ENCODE peak calls at places on chromosomes 6 and 20, in five cellular contexts. One of them, this sample, is unnamed.

GRCh38 chr6:126181173-126181741 is 158.7 kb upstream of the CENPW start:
- DNase-seq in K562: no peak
- DNase-seq in A549: no peak
- DNase-seq in HepG2: peak; percentile 67
- DNase-seq in H1: peak; percentile 15
- DNase-seq in this sample: no peak

GRCh38 chr20:16434087-16434664 is 139.1 kb downstream of the KIF16B start:
- DNase-seq in H1: peak; percentile 63
- DNase-seq in K562: peak; percentile 68
- DNase-seq in HepG2: peak; percentile 75
- DNase-seq in A549: peak; percentile 47
- DNase-seq in this sample: peak; percentile 92

GRCh38 chr20:50041238-50041915 is 58.6 kb downstream of the SNAI1 start:
- DNase-seq in HepG2: no peak
- DNase-seq in K562: no peak
- DNase-seq in A549: no peak
- DNase-seq in H1: no peak
- DNase-seq in this sample: no peak

GRCh38 chr20:46158476-46158987 is 40.4 kb downstream of the CD40 start:
- DNase-seq in H1: no peak
- DNase-seq in K562: no peak
- DNase-seq in HepG2: no peak
- DNase-seq in A549: no peak
- DNase-seq in this sample: no peak

GRCh38 chr6:102732908-102733307 is 1339.4 kb downstream of the GRIK2 start:
- DNase-seq in A549: no peak
- DNase-seq in K562: no peak
- DNase-seq in H1: no peak
- DNase-seq in HepG2: no peak
- DNase-seq in this sample: no peak

GRCh38 chr6:43738267-43738676 is 31.7 kb upstream of the VEGFA start:
- DNase-seq in A549: no peak
- DNase-seq in H1: no peak
- DNase-seq in K562: no peak
- DNase-seq in HepG2: no peak
- DNase-seq in this sample: no peak

GRCh38 chr20:59010321-59010994 is 3.4 kb upstream of the CTSZ start:
- DNase-seq in A549: no peak
- DNase-seq in H1: no peak
- DNase-seq in K562: no peak
- DNase-seq in HepG2: no peak
- DNase-seq in this sample: no peak

GRCh38 chr6:116090251-116090650 is 10.4 kb upstream of the NT5DC1 start:
- DNase-seq in A549: no peak
- DNase-seq in K562: no peak
- DNase-seq in H1: no peak
- DNase-seq in HepG2: no peak
- DNase-seq in this sample: no peak

GRCh38 chr6:157912326-157912725 is 69.3 kb upstream of the SYNJ2 start:
- DNase-seq in H1: no peak
- DNase-seq in HepG2: no peak
- DNase-seq in A549: no peak
- DNase-seq in K562: no peak
- DNase-seq in this sample: no peak

GRCh38 chr6:31597006-31597405 is 4.2 kb upstream of the NCR3 start:
- DNase-seq in HepG2: peak; percentile 61
- DNase-seq in A549: peak; percentile 40
- DNase-seq in K562: peak; percentile 74
- DNase-seq in H1: no peak
- DNase-seq in this sample: no peak
- TF ChIP-seq MAX in HepG2: no peak
- TF ChIP-seq MAX in A549: no peak
- TF ChIP-seq MAX in K562: no peak
- TF ChIP-seq MAX in H1: peak; percentile 43
- TF ChIP-seq MAX in this sample: no peak

DNA sequence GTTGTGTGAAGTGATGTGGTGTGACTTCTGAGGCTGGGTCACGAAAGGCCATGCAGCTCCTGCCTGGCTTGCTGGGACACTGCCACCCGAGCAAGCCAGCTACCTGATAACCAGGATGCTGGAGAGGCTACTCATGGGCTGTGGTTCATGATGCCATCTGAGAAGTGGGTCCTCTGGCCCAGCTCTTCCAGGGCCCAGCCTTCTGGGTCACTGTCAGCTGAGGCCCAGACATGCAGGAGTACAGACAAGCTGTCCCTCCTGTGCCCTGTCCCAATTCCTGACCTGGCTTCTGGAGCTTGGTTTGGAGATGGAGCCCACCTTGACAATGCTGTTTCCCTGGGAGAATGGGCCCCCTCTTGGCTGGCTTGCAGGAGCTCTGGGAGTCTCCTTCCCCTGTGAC is 87.0 kb downstream of the DHX35 start:
- DNase-seq in A549: no peak
- DNase-seq in H1: no peak
- DNase-seq in HepG2: no peak
- DNase-seq in K562: no peak
- DNase-seq in this sample: no peak
- TF ChIP-seq USF2 in A549: no peak
- TF ChIP-seq USF2 in H1: no peak
- TF ChIP-seq USF2 in HepG2: no peak
- TF ChIP-seq USF2 in K562: no peak
- TF ChIP-seq USF2 in this sample: no peak

DNA sequence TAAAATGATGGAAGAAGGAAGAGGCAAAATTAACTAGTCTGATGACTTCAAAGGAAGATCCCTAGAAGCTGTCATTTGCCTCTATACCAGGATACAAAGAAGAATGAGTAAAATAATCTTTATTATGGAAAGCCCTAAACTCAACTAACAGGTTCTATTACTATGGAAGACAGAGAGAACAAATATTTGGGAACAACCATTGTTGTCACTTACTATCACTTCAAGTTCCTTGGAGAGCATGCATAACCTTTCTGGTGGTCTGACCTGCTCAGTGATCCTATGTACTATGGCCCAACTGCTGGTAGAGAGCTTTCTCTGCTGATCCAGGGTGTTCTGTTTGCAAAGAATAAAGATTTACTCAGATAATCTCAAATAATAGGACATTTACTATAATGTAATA is 62.8 kb upstream of the TASP1 start:
- DNase-seq in HepG2: no peak
- DNase-seq in K562: no peak
- DNase-seq in H1: no peak
- DNase-seq in A549: no peak
- DNase-seq in this sample: no peak
- TF ChIP-seq JUN in HepG2: no peak
- TF ChIP-seq JUN in K562: no peak
- TF ChIP-seq JUN in H1: no peak
- TF ChIP-seq JUN in A549: no peak
- TF ChIP-seq JUN in this sample: no peak

GRCh38 chr20:61500791-61501321 is 248.8 kb downstream of the CDH4 start:
- DNase-seq in H1: no peak
- DNase-seq in HepG2: no peak
- DNase-seq in A549: no peak
- DNase-seq in K562: no peak
- DNase-seq in this sample: no peak
- TF ChIP-seq MAX in H1: no peak
- TF ChIP-seq MAX in HepG2: no peak
- TF ChIP-seq MAX in A549: no peak
- TF ChIP-seq MAX in K562: no peak
- TF ChIP-seq MAX in this sample: no peak

DNA sequence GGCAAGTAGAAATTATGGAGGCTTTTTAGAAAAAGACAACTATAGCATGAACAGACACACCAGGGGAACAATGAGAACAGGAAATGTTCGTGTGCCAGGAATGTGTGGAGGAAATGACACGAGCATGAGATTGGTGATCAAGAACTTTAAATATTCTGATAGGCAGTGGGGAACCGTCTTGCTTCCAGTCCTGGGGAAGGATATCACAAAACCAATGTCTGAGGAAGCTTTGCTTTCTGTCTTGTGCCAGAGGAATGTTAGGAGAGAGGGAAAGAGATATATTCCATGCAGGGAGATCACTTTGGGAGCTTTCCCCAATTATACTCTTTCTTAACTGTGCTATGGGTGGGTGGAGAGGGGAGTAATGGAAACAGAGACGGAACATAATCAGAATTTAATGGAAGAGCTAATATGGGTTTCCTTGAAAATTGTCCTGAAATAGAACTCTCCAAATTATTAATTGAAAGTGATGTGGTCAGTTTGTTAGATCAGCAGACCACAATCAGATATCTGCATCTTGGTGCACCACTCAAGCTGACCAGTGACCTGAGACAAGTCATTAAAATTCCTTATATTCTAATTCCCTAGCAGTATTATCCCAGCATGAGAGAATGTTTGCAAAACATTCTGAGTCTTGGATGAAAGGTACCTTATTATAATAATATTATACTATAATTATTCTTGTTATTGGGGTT is 178.2 kb downstream of the SOX4 start:
- DNase-seq in A549: no peak
- DNase-seq in H1: no peak
- DNase-seq in K562: no peak
- DNase-seq in HepG2: no peak
- DNase-seq in this sample: no peak
- TF ChIP-seq USF2 in A549: no peak
- TF ChIP-seq USF2 in H1: no peak
- TF ChIP-seq USF2 in K562: no peak
- TF ChIP-seq USF2 in HepG2: no peak
- TF ChIP-seq USF2 in this sample: no peak

GRCh38 chr20:1674990-1675389 is 17.4 kb upstream of the SIRPG start:
- DNase-seq in A549: no peak
- DNase-seq in H1: no peak
- DNase-seq in HepG2: no peak
- DNase-seq in K562: no peak
- DNase-seq in this sample: no peak

GRCh38 chr20:1674361-1674760 is 16.8 kb upstream of the SIRPG start:
- DNase-seq in H1: no peak
- DNase-seq in HepG2: no peak
- DNase-seq in A549: no peak
- DNase-seq in K562: no peak
- DNase-seq in this sample: no peak

GRCh38 chr20:1671891-1672669 is 14.5 kb upstream of the SIRPG start:
- DNase-seq in HepG2: no peak
- DNase-seq in H1: no peak
- DNase-seq in A549: no peak
- DNase-seq in K562: no peak
- DNase-seq in this sample: no peak

GRCh38 chr20:1672728-1673127 is 15.1 kb upstream of the SIRPG start:
- DNase-seq in H1: no peak
- DNase-seq in K562: no peak
- DNase-seq in A549: no peak
- DNase-seq in HepG2: no peak
- DNase-seq in this sample: no peak

DNA sequence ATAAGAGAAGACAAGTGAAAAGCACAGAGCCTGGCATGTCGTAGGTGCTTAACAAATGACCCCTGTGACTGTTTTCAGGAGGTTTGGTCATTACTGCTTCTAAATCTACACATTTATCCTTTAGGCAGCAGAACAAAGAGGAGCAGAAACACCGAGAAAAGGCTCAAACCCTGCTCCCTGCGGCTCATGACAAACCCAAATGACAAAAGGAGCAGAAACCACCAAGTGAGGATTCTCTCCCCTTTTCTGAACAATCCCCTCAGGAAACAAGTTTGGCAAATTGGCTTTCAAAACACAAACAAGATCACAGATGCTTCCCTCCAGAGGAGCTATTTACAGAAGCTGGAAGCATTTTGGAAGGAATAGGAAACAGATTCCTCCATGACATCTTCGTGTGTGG is 15.8 kb upstream of the SIRPG start:
- DNase-seq in K562: no peak
- DNase-seq in A549: no peak
- DNase-seq in H1: no peak
- DNase-seq in HepG2: no peak
- DNase-seq in this sample: no peak
- TF ChIP-seq JUN in K562: no peak
- TF ChIP-seq JUN in A549: no peak
- TF ChIP-seq JUN in H1: no peak
- TF ChIP-seq JUN in HepG2: no peak
- TF ChIP-seq JUN in this sample: no peak

GRCh38 chr20:32152421-32153155 is 43.1 kb downstream of the TM9SF4 start:
- DNase-seq in A549: no peak
- DNase-seq in K562: no peak
- DNase-seq in HepG2: peak; percentile 88
- DNase-seq in H1: no peak
- DNase-seq in this sample: no peak

GRCh38 chr20:32153771-32154170 is 44.3 kb downstream of the TM9SF4 start:
- DNase-seq in H1: no peak
- DNase-seq in A549: no peak
- DNase-seq in HepG2: no peak
- DNase-seq in K562: no peak
- DNase-seq in this sample: no peak

GRCh38 chr20:32157611-32158010 is 48.1 kb downstream of the TM9SF4 start:
- DNase-seq in K562: no peak
- DNase-seq in HepG2: no peak
- DNase-seq in H1: no peak
- DNase-seq in A549: no peak
- DNase-seq in this sample: no peak

GRCh38 chr20:32153156-32153665 is 43.7 kb downstream of the TM9SF4 start:
- DNase-seq in K562: no peak
- DNase-seq in H1: no peak
- DNase-seq in HepG2: no peak
- DNase-seq in A549: no peak
- DNase-seq in this sample: no peak

GRCh38 chr20:32155017-32155965 is 45.8 kb downstream of the TM9SF4 start:
- DNase-seq in A549: peak; percentile 10
- DNase-seq in K562: peak; percentile 32
- DNase-seq in HepG2: peak; percentile 67
- DNase-seq in H1: peak; percentile 47
- DNase-seq in this sample: peak; percentile 70
- TF ChIP-seq MAX in A549: no peak
- TF ChIP-seq MAX in K562: no peak
- TF ChIP-seq MAX in HepG2: no peak
- TF ChIP-seq MAX in H1: no peak
- TF ChIP-seq MAX in this sample: no peak